ENCODE peak calls at places on chromosomes 6 and 20, in four cellular contexts. One of them, this sample, is unnamed. For H3K4me1, the result is how much of the 10 kb centered on the place peaks cover.

GRCh38 chr20:62413896-62414481 is 6.9 kb upstream of the CABLES2 start:
- DNase-seq in lower lobe of right lung: no peak
- DNase-seq in aorta: no peak
- DNase-seq in Peyer's patch: peak
- DNase-seq in this sample: no peak

GRCh38 chr6:132041706-132042105 is 90.5 kb upstream of the CCN2 start:
- DNase-seq in lower lobe of right lung: no peak
- DNase-seq in aorta: no peak
- DNase-seq in Peyer's patch: no peak
- DNase-seq in this sample: no peak

GRCh38 chr6:6616670-6617069 is 28.1 kb downstream of the LY86 start:
- DNase-seq in Peyer's patch: no peak
- DNase-seq in lower lobe of right lung: no peak
- DNase-seq in aorta: no peak
- DNase-seq in this sample: no peak

GRCh38 chr6:167566711-167567141 is 241.8 kb downstream of the TTLL2 start:
- DNase-seq in aorta: no peak
- DNase-seq in lower lobe of right lung: no peak
- DNase-seq in Peyer's patch: no peak
- DNase-seq in this sample: no peak

GRCh38 chr6:72916298-72916697 is 294.4 kb downstream of the KCNQ5 start:
- DNase-seq in aorta: no peak
- DNase-seq in Peyer's patch: no peak
- DNase-seq in lower lobe of right lung: no peak
- DNase-seq in this sample: no peak

GRCh38 chr20:41701596-41702350 is 83.6 kb upstream of the CHD6 start:
- DNase-seq in Peyer's patch: no peak
- DNase-seq in aorta: no peak
- DNase-seq in lower lobe of right lung: no peak
- DNase-seq in this sample: no peak

GRCh38 chr6:151269318-151269995 is 29.7 kb downstream of the AKAP12 start:
- DNase-seq in Peyer's patch: no peak
- DNase-seq in aorta: no peak
- DNase-seq in lower lobe of right lung: no peak
- DNase-seq in this sample: no peak

GRCh38 chr6:157767757-157768156 is 55.3 kb upstream of the SNX9 start:
- DNase-seq in lower lobe of right lung: no peak
- DNase-seq in Peyer's patch: no peak
- DNase-seq in aorta: no peak
- DNase-seq in this sample: no peak

GRCh38 chr20:31751126-31751525 is 12.0 kb downstream of the TPX2 start:
- DNase-seq in aorta: no peak
- DNase-seq in lower lobe of right lung: no peak
- DNase-seq in Peyer's patch: no peak
- DNase-seq in this sample: no peak

GRCh38 chr20:14922503-14923267 is 585.3 kb upstream of the FLRT3 start:
- DNase-seq in lower lobe of right lung: no peak
- DNase-seq in Peyer's patch: no peak
- DNase-seq in aorta: no peak
- DNase-seq in this sample: no peak
- H3K4me1 ChIP-seq in lower lobe of right lung: under half
- H3K4me1 ChIP-seq in Peyer's patch: under half
- H3K4me1 ChIP-seq in aorta: under half
- H3K4me1 ChIP-seq in this sample: under half

GRCh38 chr6:111691345-111692225 is 85.9 kb upstream of the TRAF3IP2 start:
- DNase-seq in aorta: no peak
- DNase-seq in lower lobe of right lung: no peak
- DNase-seq in Peyer's patch: no peak
- DNase-seq in this sample: no peak
- H3K27ac ChIP-seq in aorta: no peak
- H3K27ac ChIP-seq in lower lobe of right lung: no peak
- H3K27ac ChIP-seq in Peyer's patch: peak
- H3K27ac ChIP-seq in this sample: no peak

GRCh38 chr6:108616973-108617372 is 56.3 kb downstream of the FOXO3 start:
- DNase-seq in lower lobe of right lung: no peak
- DNase-seq in Peyer's patch: no peak
- DNase-seq in aorta: no peak
- DNase-seq in this sample: no peak

GRCh38 chr6:108618623-108619152 is 58.0 kb downstream of the FOXO3 start:
- DNase-seq in lower lobe of right lung: no peak
- DNase-seq in aorta: no peak
- DNase-seq in Peyer's patch: no peak
- DNase-seq in this sample: no peak

GRCh38 chr6:108616544-108616943 is 55.8 kb downstream of the FOXO3 start:
- DNase-seq in aorta: no peak
- DNase-seq in lower lobe of right lung: no peak
- DNase-seq in Peyer's patch: no peak
- DNase-seq in this sample: no peak

GRCh38 chr6:108621117-108621516 is 60.4 kb downstream of the FOXO3 start:
- DNase-seq in aorta: peak
- DNase-seq in Peyer's patch: peak
- DNase-seq in lower lobe of right lung: no peak
- DNase-seq in this sample: no peak

DNA sequence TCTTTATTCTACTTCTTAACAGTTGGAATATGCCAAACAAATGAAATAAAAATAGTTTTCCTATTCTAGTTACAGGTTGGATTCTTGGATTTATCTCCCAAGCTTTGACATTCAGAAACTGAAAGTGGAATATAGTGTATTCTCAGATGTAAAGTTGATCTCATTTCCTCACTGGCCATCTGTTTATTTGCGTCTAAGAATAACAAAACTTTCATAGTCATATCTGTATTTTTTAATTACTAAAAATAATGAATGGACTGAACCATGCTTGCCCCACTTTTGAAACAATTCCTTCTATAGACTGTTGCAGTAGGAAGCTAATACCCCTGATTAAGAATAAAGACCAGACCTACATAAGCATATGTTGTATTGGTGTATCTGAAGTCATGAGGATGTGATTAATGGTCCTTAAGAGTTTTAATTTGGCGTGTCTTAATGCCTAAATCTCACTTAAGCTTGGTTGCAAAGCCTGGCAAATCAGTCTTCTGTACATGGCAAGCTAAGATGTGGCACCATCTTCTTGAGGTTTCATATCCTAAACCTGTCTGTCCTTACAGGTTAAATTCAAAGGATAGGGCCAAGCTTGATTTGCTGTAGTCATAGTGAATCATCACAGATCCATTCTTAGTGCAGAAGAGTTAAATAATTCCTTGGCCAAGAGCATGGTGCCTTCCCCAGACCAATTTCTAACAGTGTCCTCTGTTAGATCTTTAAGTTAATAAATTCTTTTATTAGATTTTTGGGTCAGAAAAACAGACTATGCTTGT is 58.9 kb downstream of the FOXO3 start:
- DNase-seq in lower lobe of right lung: no peak
- DNase-seq in aorta: no peak
- DNase-seq in Peyer's patch: no peak
- DNase-seq in this sample: no peak
- H3K4me3 ChIP-seq in lower lobe of right lung: no peak
- H3K4me3 ChIP-seq in aorta: no peak
- H3K4me3 ChIP-seq in Peyer's patch: no peak
- H3K4me3 ChIP-seq in this sample: no peak

GRCh38 chr20:21167261-21167660 is 41.4 kb downstream of the KIZ start:
- DNase-seq in aorta: no peak
- DNase-seq in lower lobe of right lung: no peak
- DNase-seq in Peyer's patch: no peak
- DNase-seq in this sample: no peak
- H3K4me1 ChIP-seq in aorta: under half
- H3K4me1 ChIP-seq in lower lobe of right lung: under half
- H3K4me1 ChIP-seq in Peyer's patch: under half
- H3K4me1 ChIP-seq in this sample: under half

GRCh38 chr6:90653750-90654149 is 66.9 kb upstream of the MAP3K7 start:
- DNase-seq in aorta: no peak
- DNase-seq in Peyer's patch: no peak
- DNase-seq in lower lobe of right lung: no peak
- DNase-seq in this sample: no peak
- H3K27ac ChIP-seq in aorta: no peak
- H3K27ac ChIP-seq in Peyer's patch: no peak
- H3K27ac ChIP-seq in lower lobe of right lung: no peak
- H3K27ac ChIP-seq in this sample: no peak

GRCh38 chr6:25051083-25051482 is 115.3 kb upstream of the RIPOR2 start:
- DNase-seq in aorta: no peak
- DNase-seq in lower lobe of right lung: no peak
- DNase-seq in Peyer's patch: no peak
- DNase-seq in this sample: no peak

GRCh38 chr6:25052181-25052580 is 116.4 kb upstream of the RIPOR2 start:
- DNase-seq in Peyer's patch: no peak
- DNase-seq in lower lobe of right lung: no peak
- DNase-seq in aorta: no peak
- DNase-seq in this sample: no peak

GRCh38 chr6:25056130-25056529 is 120.4 kb upstream of the RIPOR2 start:
- DNase-seq in lower lobe of right lung: peak
- DNase-seq in aorta: no peak
- DNase-seq in Peyer's patch: peak
- DNase-seq in this sample: no peak

GRCh38 chr6:25054469-25054868 is 118.7 kb upstream of the RIPOR2 start:
- DNase-seq in lower lobe of right lung: no peak
- DNase-seq in aorta: no peak
- DNase-seq in Peyer's patch: no peak
- DNase-seq in this sample: no peak

DNA sequence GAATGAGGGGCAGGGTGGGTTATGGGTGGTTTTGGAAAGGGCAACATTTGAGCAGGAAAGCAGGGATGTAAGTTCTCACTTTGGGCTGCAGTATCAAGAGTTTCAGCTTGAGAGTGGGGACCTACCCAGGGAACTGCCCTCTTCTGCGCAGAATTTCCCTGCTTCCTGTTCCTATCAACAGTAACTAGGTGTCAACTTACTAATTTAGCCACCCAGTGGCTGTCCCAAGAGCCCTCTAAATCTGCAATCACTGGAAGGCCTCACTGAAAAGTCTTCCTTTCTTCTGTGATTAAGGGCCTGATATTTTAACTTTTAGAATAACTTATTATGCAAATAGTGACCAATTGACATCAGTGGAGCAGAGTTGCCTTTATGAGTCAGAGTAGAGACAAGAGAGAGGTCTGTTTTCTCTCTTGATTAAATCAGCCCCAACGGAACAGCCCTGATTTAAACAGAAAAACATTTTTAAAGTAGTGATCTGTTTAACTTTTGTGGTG is 118.2 kb upstream of the RIPOR2 start:
- DNase-seq in aorta: no peak
- DNase-seq in lower lobe of right lung: no peak
- DNase-seq in Peyer's patch: no peak
- DNase-seq in this sample: no peak
- H3K4me3 ChIP-seq in aorta: no peak
- H3K4me3 ChIP-seq in lower lobe of right lung: no peak
- H3K4me3 ChIP-seq in Peyer's patch: no peak
- H3K4me3 ChIP-seq in this sample: no peak

GRCh38 chr20:34806255-34806654 is 19.2 kb downstream of the NCOA6 start:
- DNase-seq in aorta: no peak
- DNase-seq in Peyer's patch: no peak
- DNase-seq in lower lobe of right lung: no peak
- DNase-seq in this sample: no peak
- H3K4me1 ChIP-seq in aorta: under half
- H3K4me1 ChIP-seq in Peyer's patch: under half
- H3K4me1 ChIP-seq in lower lobe of right lung: under half
- H3K4me1 ChIP-seq in this sample: under half

GRCh38 chr6:11209369-11209768 is 23.1 kb downstream of the NEDD9 start:
- DNase-seq in aorta: no peak
- DNase-seq in Peyer's patch: no peak
- DNase-seq in lower lobe of right lung: no peak
- DNase-seq in this sample: no peak

GRCh38 chr6:11212625-11213024 is 19.8 kb downstream of the NEDD9 start:
- DNase-seq in Peyer's patch: no peak
- DNase-seq in lower lobe of right lung: no peak
- DNase-seq in aorta: peak
- DNase-seq in this sample: peak

GRCh38 chr6:11211235-11211634 is 21.2 kb downstream of the NEDD9 start:
- DNase-seq in aorta: no peak
- DNase-seq in Peyer's patch: no peak
- DNase-seq in lower lobe of right lung: no peak
- DNase-seq in this sample: no peak

GRCh38 chr6:11209941-11210340 is 22.5 kb downstream of the NEDD9 start:
- DNase-seq in Peyer's patch: no peak
- DNase-seq in lower lobe of right lung: no peak
- DNase-seq in aorta: no peak
- DNase-seq in this sample: no peak

DNA sequence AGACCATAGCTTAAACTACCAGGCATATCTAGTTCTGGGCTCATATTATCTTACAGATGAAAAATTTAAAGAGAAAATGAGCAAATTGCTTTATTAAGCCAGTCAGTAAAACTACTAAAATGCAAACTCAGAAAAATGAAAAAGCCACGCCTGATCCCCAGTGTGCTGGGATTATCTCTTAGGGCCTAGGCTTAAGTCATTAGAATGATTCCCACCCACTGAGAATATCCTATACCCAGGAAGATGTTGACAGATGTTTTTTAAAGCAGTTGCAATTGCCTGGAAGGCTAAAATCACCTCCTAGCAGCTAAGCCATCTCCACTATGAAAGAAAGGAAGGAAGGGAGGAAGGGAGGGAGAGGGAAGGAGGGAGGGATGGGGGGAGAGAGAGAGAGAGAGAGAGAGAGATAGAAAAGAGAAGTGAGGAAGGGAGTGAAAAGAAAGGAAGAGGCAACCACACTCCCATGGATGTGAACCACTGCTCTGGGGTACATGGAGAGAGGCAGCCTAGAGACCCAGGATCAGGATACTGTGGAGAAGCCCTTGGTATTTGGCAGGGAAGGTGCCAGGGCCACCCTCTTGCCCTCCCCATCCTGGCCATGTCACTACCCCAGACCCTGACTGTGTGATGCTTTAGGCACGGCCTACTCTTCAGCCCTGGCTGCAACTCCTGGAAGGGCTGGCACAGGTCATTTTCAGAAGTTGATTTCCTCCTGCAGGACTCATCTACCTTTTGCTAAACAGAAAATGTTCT is 21.9 kb downstream of the NEDD9 start:
- DNase-seq in aorta: no peak
- DNase-seq in Peyer's patch: no peak
- DNase-seq in lower lobe of right lung: no peak
- DNase-seq in this sample: no peak
- H3K27ac ChIP-seq in aorta: peak
- H3K27ac ChIP-seq in Peyer's patch: no peak
- H3K27ac ChIP-seq in lower lobe of right lung: peak
- H3K27ac ChIP-seq in this sample: peak

GRCh38 chr6:99422912-99423311 is 2.2 kb downstream of the PNISR start:
- DNase-seq in aorta: no peak
- DNase-seq in lower lobe of right lung: no peak
- DNase-seq in Peyer's patch: no peak
- DNase-seq in this sample: no peak

GRCh38 chr6:99426454-99426762 is 1.3 kb upstream of the PNISR start:
- DNase-seq in aorta: no peak
- DNase-seq in lower lobe of right lung: no peak
- DNase-seq in Peyer's patch: no peak
- DNase-seq in this sample: no peak

GRCh38 chr6:99424761-99425646 is at the start of gene PNISR:
- DNase-seq in aorta: peak
- DNase-seq in Peyer's patch: peak
- DNase-seq in lower lobe of right lung: peak
- DNase-seq in this sample: peak

GRCh38 chr6:99425647-99426453 is 742 bp upstream of the PNISR start:
- DNase-seq in aorta: peak
- DNase-seq in Peyer's patch: peak
- DNase-seq in lower lobe of right lung: peak
- DNase-seq in this sample: peak

GRCh38 chr6:99424022-99424421 is 1.1 kb downstream of the PNISR start:
- DNase-seq in Peyer's patch: no peak
- DNase-seq in aorta: no peak
- DNase-seq in lower lobe of right lung: no peak
- DNase-seq in this sample: no peak
- H3K4me3 ChIP-seq in Peyer's patch: peak
- H3K4me3 ChIP-seq in aorta: peak
- H3K4me3 ChIP-seq in lower lobe of right lung: peak
- H3K4me3 ChIP-seq in this sample: peak

This sample was measured in left lung.